ENCODE peak calls at places on chromosomes 3 and 15, in six cellular contexts. T is right lobe of liver, O is HCT116, F is A549, S is heart left ventricle, U is endothelial cell of umbilical vein. Q is an unnamed sample.
A peak's percentile ranks its signal among the peaks of the same experiment; 100 is the strongest.

GRCh38 chr15:72790302-72790955 is 6.9 kb upstream of the ADPGK start:
- DNase-seq in T (no peak), O (no peak), F (no peak), S (no peak), U (no peak), Q (no peak)

GRCh38 chr15:88498991-88499390 is 31.5 kb downstream of the MRPS11 start:
- DNase-seq in T (no peak), O (no peak), F (no peak), S (no peak), U (no peak), Q (no peak)

GRCh38 chr3:195511136-195511535 is 32.0 kb downstream of the PPP1R2 start:
- DNase-seq in T (no peak), O (no peak), F (no peak), S (no peak), U (no peak), Q (no peak)

GRCh38 chr3:103699228-103699627 is 1264.4 kb downstream of the ZPLD1 start:
- DNase-seq in T (no peak), O (no peak), F (no peak), S (no peak), U (no peak), Q (no peak)

GRCh38 chr15:60740787-60741354 is 261.9 kb upstream of the ICE2 start:
- DNase-seq in T (peak; percentile 51), O (no peak), F (no peak), S (no peak), U (no peak), Q (no peak)

GRCh38 chr3:71109241-71109976 is 474.1 kb downstream of the FOXP1 start:
- DNase-seq in T (no peak), O (no peak), F (no peak), S (no peak), U (peak; percentile 86), Q (no peak)

GRCh38 chr3:120622870-120623718 is 27.0 kb downstream of the NDUFB4 start:
- DNase-seq in T (no peak), O (peak; percentile 93), F (peak; percentile 48), S (no peak), U (peak; percentile 51), Q (no peak)

GRCh38 chr3:82496890-82497560 is 735.6 kb upstream of the GBE1 start:
- DNase-seq in T (no peak), O (peak; percentile 12), F (no peak), S (no peak), U (no peak), Q (no peak)

GRCh38 chr3:124014366-124014942 is 22.5 kb upstream of the ROPN1 start:
- DNase-seq in T (no peak), O (no peak), F (no peak), S (no peak), U (peak; percentile 23), Q (no peak)

GRCh38 chr15:39581501-39582285 is 814 bp downstream of the THBS1 start:
- DNase-seq in T (peak; percentile 72), O (no peak), F (peak; percentile 52), S (peak; percentile 79), U (peak; percentile 46), Q (peak; percentile 56)

GRCh38 chr3:32502089-32502943 is at the start of gene CMTM6:
- DNase-seq in T (peak; percentile 88), O (peak; percentile 42), F (peak; percentile 92), S (peak; percentile 91), U (peak; percentile 78), Q (peak; percentile 67)

GRCh38 chr15:25684521-25685215 is 178.5 kb downstream of the ATP10A start:
- DNase-seq in T (no peak), O (no peak), F (no peak), S (no peak), U (no peak), Q (peak; percentile 32)

GRCh38 chr3:54670269-54671000 is 257.4 kb downstream of the LRTM1 start:
- DNase-seq in T (no peak), O (no peak), F (no peak), S (no peak), U (no peak), Q (no peak)

GRCh38 chr3:36525115-36525711 is 144.9 kb downstream of the STAC start:
- DNase-seq in T (no peak), O (no peak), F (peak; percentile 12), S (no peak), U (no peak), Q (no peak)

GRCh38 chr3:99878005-99878404 is 60.3 kb downstream of the CMSS1 start:
- DNase-seq in T (no peak), O (peak; percentile 51), F (no peak), S (no peak), U (peak; percentile 78), Q (no peak)

GRCh38 chr3:99875573-99875924 is 57.9 kb downstream of the CMSS1 start:
- DNase-seq in T (no peak), O (no peak), F (no peak), S (no peak), U (peak; percentile 72), Q (no peak)

GRCh38 chr3:99877180-99877579 is 59.5 kb downstream of the CMSS1 start:
- DNase-seq in T (no peak), O (no peak), F (no peak), S (no peak), U (no peak), Q (no peak)

GRCh38 chr3:99879275-99879674 is 61.6 kb downstream of the CMSS1 start:
- DNase-seq in T (no peak), O (no peak), F (no peak), S (no peak), U (no peak), Q (no peak)

DNA sequence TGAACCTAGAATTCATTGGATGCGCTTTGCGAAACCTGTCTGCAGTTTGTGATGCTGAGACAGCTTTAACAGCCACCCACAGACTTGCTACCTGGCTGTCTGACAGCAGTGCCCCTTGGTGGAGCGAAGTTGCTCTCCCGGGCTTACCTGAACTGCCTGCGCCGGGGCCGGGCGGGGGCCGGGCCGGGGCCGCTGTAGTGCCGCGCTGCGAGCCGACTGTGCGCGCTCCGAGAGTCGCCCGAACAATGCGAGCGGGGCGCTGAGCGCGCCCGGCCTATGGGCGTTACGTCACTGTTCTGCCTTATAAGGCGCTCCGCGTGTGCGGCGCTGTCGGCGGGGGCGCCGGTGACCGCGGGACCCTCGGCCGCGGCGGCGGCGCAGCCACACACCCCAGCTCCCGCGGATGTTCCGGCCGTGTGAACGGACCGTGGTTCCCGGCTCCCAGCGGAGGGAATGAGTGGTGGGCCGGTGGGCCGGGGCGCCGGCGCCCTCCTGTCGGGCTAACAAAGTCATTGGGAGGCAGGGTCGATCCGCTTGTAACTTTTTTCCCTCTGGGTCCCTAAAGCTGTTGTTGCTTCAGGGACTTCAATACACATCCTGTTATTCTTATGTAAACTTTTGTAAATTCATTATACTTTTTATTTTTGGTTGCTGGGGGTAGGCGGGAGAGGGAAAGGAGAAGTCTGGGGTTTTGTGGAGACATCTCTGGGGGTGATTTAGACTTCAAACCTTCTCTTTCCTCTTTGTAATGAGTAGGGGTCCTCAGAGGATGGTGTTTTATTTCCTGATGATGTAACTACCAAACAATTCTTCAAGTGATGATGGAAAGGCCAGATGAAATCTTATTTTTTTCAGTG is 58.5 kb downstream of the CMSS1 start:
- DNase-seq in T (peak; percentile 78), O (no peak), F (peak; percentile 20), S (peak; percentile 92), U (peak; percentile 89), Q (peak; percentile 60)
- TF ChIP-seq POLR2A in T (peak; percentile 84), O (no peak), F (no peak), S (peak; percentile 81), U (peak; percentile 96), Q (peak; percentile 88)

GRCh38 chr15:52289629-52290081 is 5.9 kb downstream of the MYO5C start:
- DNase-seq in T (no peak), O (no peak), F (no peak), S (no peak), U (no peak), Q (no peak)

GRCh38 chr15:52284164-52284563 is 11.4 kb downstream of the MYO5C start:
- DNase-seq in T (no peak), O (no peak), F (peak; percentile 64), S (no peak), U (no peak), Q (no peak)

GRCh38 chr15:52288986-52289385 is 6.6 kb downstream of the MYO5C start:
- DNase-seq in T (no peak), O (no peak), F (no peak), S (no peak), U (no peak), Q (no peak)

GRCh38 chr15:52288051-52288942 is 7.3 kb downstream of the MYO5C start:
- DNase-seq in T (peak; percentile 84), O (no peak), F (peak; percentile 99), S (no peak), U (peak; percentile 24), Q (no peak)

GRCh38 chr15:52287114-52287513 is 8.5 kb downstream of the MYO5C start:
- DNase-seq in T (no peak), O (no peak), F (peak; percentile 44), S (no peak), U (no peak), Q (no peak)
- TF ChIP-seq POLR2A in T (no peak), O (no peak), F (no peak), S (no peak), U (no peak), Q (no peak)

DNA sequence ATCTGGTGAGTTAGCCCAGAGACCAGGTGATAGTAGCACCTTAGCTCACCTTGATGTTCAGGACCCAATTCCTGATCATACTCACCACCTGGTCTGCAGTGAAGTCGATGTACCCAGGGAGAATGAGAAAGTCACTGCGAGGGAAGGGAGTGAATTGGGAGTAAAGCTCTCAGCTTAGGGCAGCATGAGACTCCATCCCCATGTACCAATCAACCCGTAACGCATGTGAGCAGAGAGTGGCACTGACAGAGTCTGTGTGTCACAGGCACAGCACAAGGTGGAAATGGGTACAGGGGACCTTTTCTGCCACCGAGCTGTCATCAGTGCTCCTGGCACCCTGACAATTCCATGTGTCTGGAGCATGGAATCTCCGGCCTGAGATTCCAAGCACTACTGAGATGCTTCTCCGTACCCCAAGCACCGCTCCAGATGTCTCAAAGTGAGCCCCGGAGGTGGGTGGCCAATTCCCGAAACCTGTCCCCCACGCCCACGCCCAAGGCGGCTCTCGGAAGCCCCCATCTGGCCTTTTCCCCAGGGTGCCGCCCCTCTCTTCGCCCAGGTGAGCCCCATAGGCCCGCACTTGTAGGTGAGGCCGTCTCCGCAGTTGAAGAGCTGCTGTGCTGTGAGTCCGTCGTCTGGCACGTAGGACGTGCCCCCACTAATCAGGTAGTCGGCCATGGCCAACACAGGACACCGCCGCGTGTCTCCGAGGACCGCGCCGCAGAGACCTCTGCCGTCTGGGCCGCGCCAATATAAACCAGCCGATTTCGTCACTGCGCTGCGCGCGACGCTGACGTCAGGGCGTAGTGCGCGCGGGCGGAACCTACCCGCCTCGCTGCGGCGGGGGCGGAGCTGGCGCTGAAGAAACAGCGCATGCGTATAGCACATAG is at the start of gene IMPDH2:
- DNase-seq in T (peak; percentile 94), O (peak; percentile 87), F (peak; percentile 47), S (peak; percentile 97), U (peak; percentile 97), Q (peak; percentile 90)
- TF ChIP-seq POLR2A in T (peak; percentile 97), O (peak; percentile 99), F (peak; percentile 100), S (peak; percentile 93), U (peak; percentile 99), Q (peak; percentile 92)

GRCh38 chr3:150388468-150389418 is 19.4 kb upstream of the TSC22D2 start:
- DNase-seq in T (no peak), O (no peak), F (no peak), S (no peak), U (peak; percentile 47), Q (no peak)

GRCh38 chr3:150385296-150386242 is 22.5 kb upstream of the TSC22D2 start:
- DNase-seq in T (no peak), O (no peak), F (no peak), S (no peak), U (no peak), Q (no peak)

GRCh38 chr3:150379469-150379868 is 28.6 kb upstream of the TSC22D2 start:
- DNase-seq in T (no peak), O (no peak), F (no peak), S (no peak), U (no peak), Q (no peak)

GRCh38 chr3:150384517-150385212 is 23.4 kb upstream of the TSC22D2 start:
- DNase-seq in T (no peak), O (no peak), F (no peak), S (no peak), U (no peak), Q (no peak)
- TF ChIP-seq POLR2A in T (no peak), O (no peak), F (no peak), S (no peak), U (no peak), Q (no peak)

Q was measured in tibial nerve.